ENCODE peak calls at places on chromosomes 2 and 18, in four cellular contexts. N is lower lobe of right lung; A is RPMI7951; E is activated CD4-positive, alpha-beta T cell treated with anti-CD3 and anti-CD28 coated beads for 48 hours. X is an unnamed sample.

GRCh38 chr2:70671059-70671685 is 96.8 kb downstream of the ADD2 start:
- DNase-seq in N (no peak), A (peak), E (no peak), X (no peak)

GRCh38 chr18:45722899-45723298 is 1.1 kb upstream of the SLC14A1 start:
- DNase-seq in N (peak), A (peak), E (peak), X (peak)

GRCh38 chr2:205759732-205760516 is 77.6 kb downstream of the NRP2 start:
- DNase-seq in N (no peak), A (no peak), E (no peak), X (no peak)

GRCh38 chr18:3350566-3351527 is 88.9 kb downstream of the MYL12B start:
- DNase-seq in N (no peak), A (peak), E (peak), X (no peak)

GRCh38 chr2:74374509-74375205 is 5.5 kb downstream of the DCTN1 start:
- DNase-seq in N (peak), A (no peak), E (no peak), X (no peak)

GRCh38 chr2:84938194-84938879 is 32.6 kb upstream of the KCMF1 start:
- DNase-seq in N (no peak), A (no peak), E (peak), X (no peak)

GRCh38 chr2:187055463-187055862 is 206.5 kb upstream of the ZSWIM2 start:
- DNase-seq in N (no peak), A (no peak), E (no peak), X (peak)

GRCh38 chr2:216109962-216110614 is 940 bp downstream of the XRCC5 start:
- DNase-seq in N (no peak), A (peak), E (no peak), X (peak)

GRCh38 chr2:28567076-28567471 is 71.2 kb downstream of the PLB1 start:
- DNase-seq in N (no peak), A (no peak), E (peak), X (no peak)

GRCh38 chr2:219174146-219174545 is 2.6 kb downstream of the CNPPD1 start:
- DNase-seq in N (no peak), A (no peak), E (no peak), X (no peak)

X was measured in erythroblast.